ENCODE peak calls at places on chromosomes 13 and 19, in ten cellular contexts. One of them, this sample, is unnamed.

GRCh38 chr13:110546933-110547332 is 14.6 kb downstream of the RAB20 start:
- DNase-seq in WTC11: no peak
- DNase-seq in effector CD4-positive, alpha-beta T cell: no peak
- DNase-seq in AG09309: peak
- DNase-seq in fibroblast of mammary gland: peak
- DNase-seq in stimulated activated naive B cell treated with anti-CD40 and anti-IgM and Interleukin-4, amounts not matched to agents 10 μg/mL and 1 μg/mL and 100 μg/mL, for 72 hours: no peak
- DNase-seq in globus pallidus: no peak
- DNase-seq in heart left ventricle: peak
- DNase-seq in HS-27A: peak
- DNase-seq in fibroblast of the aortic adventitia: peak
- DNase-seq in this sample: no peak

GRCh38 chr19:46984077-46985010 is 35.3 kb upstream of the NPAS1 start:
- DNase-seq in heart left ventricle: no peak
- DNase-seq in stimulated activated naive B cell treated with anti-CD40 and anti-IgM and Interleukin-4, amounts not matched to agents 10 μg/mL and 1 μg/mL and 100 μg/mL, for 72 hours: no peak
- DNase-seq in WTC11: no peak
- DNase-seq in AG09309: peak
- DNase-seq in globus pallidus: no peak
- DNase-seq in fibroblast of mammary gland: peak
- DNase-seq in HS-27A: no peak
- DNase-seq in fibroblast of the aortic adventitia: peak
- DNase-seq in effector CD4-positive, alpha-beta T cell: no peak
- DNase-seq in this sample: no peak

GRCh38 chr19:41353466-41354342 is at the start of gene TGFB1:
- DNase-seq in fibroblast of the aortic adventitia: peak
- DNase-seq in AG09309: peak
- DNase-seq in heart left ventricle: peak
- DNase-seq in WTC11: peak
- DNase-seq in effector CD4-positive, alpha-beta T cell: peak
- DNase-seq in fibroblast of mammary gland: peak
- DNase-seq in HS-27A: peak
- DNase-seq in stimulated activated naive B cell treated with anti-CD40 and anti-IgM and Interleukin-4, amounts not matched to agents 10 μg/mL and 1 μg/mL and 100 μg/mL, for 72 hours: peak
- DNase-seq in globus pallidus: peak
- DNase-seq in this sample: peak

GRCh38 chr19:42352216-42352892 is 26.9 kb downstream of the MEGF8 start:
- DNase-seq in HS-27A: no peak
- DNase-seq in effector CD4-positive, alpha-beta T cell: no peak
- DNase-seq in AG09309: no peak
- DNase-seq in fibroblast of the aortic adventitia: no peak
- DNase-seq in globus pallidus: peak
- DNase-seq in WTC11: no peak
- DNase-seq in stimulated activated naive B cell treated with anti-CD40 and anti-IgM and Interleukin-4, amounts not matched to agents 10 μg/mL and 1 μg/mL and 100 μg/mL, for 72 hours: no peak
- DNase-seq in fibroblast of mammary gland: no peak
- DNase-seq in heart left ventricle: no peak
- DNase-seq in this sample: no peak

GRCh38 chr19:38055040-38055439 is 148.0 kb downstream of the SIPA1L3 start:
- DNase-seq in heart left ventricle: no peak
- DNase-seq in effector CD4-positive, alpha-beta T cell: no peak
- DNase-seq in globus pallidus: no peak
- DNase-seq in fibroblast of mammary gland: no peak
- DNase-seq in HS-27A: no peak
- DNase-seq in stimulated activated naive B cell treated with anti-CD40 and anti-IgM and Interleukin-4, amounts not matched to agents 10 μg/mL and 1 μg/mL and 100 μg/mL, for 72 hours: no peak
- DNase-seq in AG09309: no peak
- DNase-seq in fibroblast of the aortic adventitia: no peak
- DNase-seq in WTC11: no peak
- DNase-seq in this sample: no peak

GRCh38 chr19:55080915-55081772 is 5.5 kb downstream of the EPS8L1 start:
- DNase-seq in HS-27A: no peak
- DNase-seq in fibroblast of the aortic adventitia: peak
- DNase-seq in AG09309: no peak
- DNase-seq in heart left ventricle: peak
- DNase-seq in globus pallidus: no peak
- DNase-seq in fibroblast of mammary gland: peak
- DNase-seq in WTC11: peak
- DNase-seq in effector CD4-positive, alpha-beta T cell: peak
- DNase-seq in stimulated activated naive B cell treated with anti-CD40 and anti-IgM and Interleukin-4, amounts not matched to agents 10 μg/mL and 1 μg/mL and 100 μg/mL, for 72 hours: peak
- DNase-seq in this sample: peak

GRCh38 chr13:69423844-69424243 is 683.8 kb upstream of the ATXN8OS start:
- DNase-seq in heart left ventricle: no peak
- DNase-seq in AG09309: no peak
- DNase-seq in WTC11: no peak
- DNase-seq in fibroblast of mammary gland: no peak
- DNase-seq in fibroblast of the aortic adventitia: no peak
- DNase-seq in stimulated activated naive B cell treated with anti-CD40 and anti-IgM and Interleukin-4, amounts not matched to agents 10 μg/mL and 1 μg/mL and 100 μg/mL, for 72 hours: no peak
- DNase-seq in globus pallidus: no peak
- DNase-seq in HS-27A: no peak
- DNase-seq in effector CD4-positive, alpha-beta T cell: no peak
- DNase-seq in this sample: no peak

GRCh38 chr13:111505175-111505777 is 184.8 kb downstream of the TEX29 start:
- DNase-seq in HS-27A: no peak
- DNase-seq in heart left ventricle: no peak
- DNase-seq in fibroblast of the aortic adventitia: no peak
- DNase-seq in AG09309: no peak
- DNase-seq in WTC11: peak
- DNase-seq in effector CD4-positive, alpha-beta T cell: no peak
- DNase-seq in stimulated activated naive B cell treated with anti-CD40 and anti-IgM and Interleukin-4, amounts not matched to agents 10 μg/mL and 1 μg/mL and 100 μg/mL, for 72 hours: no peak
- DNase-seq in fibroblast of mammary gland: no peak
- DNase-seq in globus pallidus: no peak
- DNase-seq in this sample: no peak

GRCh38 chr13:93249259-93249917 is 22.8 kb downstream of the GPC6 start:
- DNase-seq in fibroblast of mammary gland: peak
- DNase-seq in stimulated activated naive B cell treated with anti-CD40 and anti-IgM and Interleukin-4, amounts not matched to agents 10 μg/mL and 1 μg/mL and 100 μg/mL, for 72 hours: no peak
- DNase-seq in fibroblast of the aortic adventitia: peak
- DNase-seq in AG09309: peak
- DNase-seq in heart left ventricle: no peak
- DNase-seq in effector CD4-positive, alpha-beta T cell: no peak
- DNase-seq in WTC11: no peak
- DNase-seq in HS-27A: peak
- DNase-seq in globus pallidus: no peak
- DNase-seq in this sample: no peak

GRCh38 chr13:44668707-44669106 is 92.6 kb upstream of the TSC22D1 start:
- DNase-seq in heart left ventricle: no peak
- DNase-seq in stimulated activated naive B cell treated with anti-CD40 and anti-IgM and Interleukin-4, amounts not matched to agents 10 μg/mL and 1 μg/mL and 100 μg/mL, for 72 hours: no peak
- DNase-seq in fibroblast of mammary gland: peak
- DNase-seq in AG09309: no peak
- DNase-seq in WTC11: no peak
- DNase-seq in effector CD4-positive, alpha-beta T cell: no peak
- DNase-seq in HS-27A: no peak
- DNase-seq in fibroblast of the aortic adventitia: peak
- DNase-seq in globus pallidus: no peak
- DNase-seq in this sample: no peak

GRCh38 chr19:48858984-48859710 is 9.3 kb downstream of the PLEKHA4 start:
- DNase-seq in fibroblast of mammary gland: no peak
- DNase-seq in heart left ventricle: peak
- DNase-seq in stimulated activated naive B cell treated with anti-CD40 and anti-IgM and Interleukin-4, amounts not matched to agents 10 μg/mL and 1 μg/mL and 100 μg/mL, for 72 hours: peak
- DNase-seq in WTC11: peak
- DNase-seq in effector CD4-positive, alpha-beta T cell: peak
- DNase-seq in HS-27A: no peak
- DNase-seq in globus pallidus: no peak
- DNase-seq in fibroblast of the aortic adventitia: no peak
- DNase-seq in AG09309: no peak
- DNase-seq in this sample: peak

GRCh38 chr13:111284579-111284978 is 35.9 kb upstream of the TEX29 start:
- DNase-seq in effector CD4-positive, alpha-beta T cell: no peak
- DNase-seq in fibroblast of mammary gland: no peak
- DNase-seq in AG09309: no peak
- DNase-seq in WTC11: no peak
- DNase-seq in HS-27A: no peak
- DNase-seq in heart left ventricle: no peak
- DNase-seq in globus pallidus: no peak
- DNase-seq in fibroblast of the aortic adventitia: no peak
- DNase-seq in stimulated activated naive B cell treated with anti-CD40 and anti-IgM and Interleukin-4, amounts not matched to agents 10 μg/mL and 1 μg/mL and 100 μg/mL, for 72 hours: no peak
- DNase-seq in this sample: no peak

GRCh38 chr13:50387124-50387581 is 371.9 kb downstream of the KCNRG start:
- DNase-seq in heart left ventricle: peak
- DNase-seq in fibroblast of the aortic adventitia: peak
- DNase-seq in fibroblast of mammary gland: peak
- DNase-seq in AG09309: no peak
- DNase-seq in stimulated activated naive B cell treated with anti-CD40 and anti-IgM and Interleukin-4, amounts not matched to agents 10 μg/mL and 1 μg/mL and 100 μg/mL, for 72 hours: no peak
- DNase-seq in HS-27A: no peak
- DNase-seq in effector CD4-positive, alpha-beta T cell: peak
- DNase-seq in globus pallidus: peak
- DNase-seq in WTC11: peak
- DNase-seq in this sample: peak

GRCh38 chr19:17754634-17755532 is 3.6 kb downstream of the FCHO1 start:
- DNase-seq in globus pallidus: no peak
- DNase-seq in WTC11: no peak
- DNase-seq in effector CD4-positive, alpha-beta T cell: no peak
- DNase-seq in fibroblast of mammary gland: no peak
- DNase-seq in heart left ventricle: no peak
- DNase-seq in HS-27A: no peak
- DNase-seq in AG09309: no peak
- DNase-seq in fibroblast of the aortic adventitia: no peak
- DNase-seq in stimulated activated naive B cell treated with anti-CD40 and anti-IgM and Interleukin-4, amounts not matched to agents 10 μg/mL and 1 μg/mL and 100 μg/mL, for 72 hours: peak
- DNase-seq in this sample: no peak

GRCh38 chr13:53382008-53382407 is 353.4 kb downstream of the OLFM4 start:
- DNase-seq in stimulated activated naive B cell treated with anti-CD40 and anti-IgM and Interleukin-4, amounts not matched to agents 10 μg/mL and 1 μg/mL and 100 μg/mL, for 72 hours: no peak
- DNase-seq in effector CD4-positive, alpha-beta T cell: no peak
- DNase-seq in HS-27A: no peak
- DNase-seq in fibroblast of the aortic adventitia: no peak
- DNase-seq in WTC11: peak
- DNase-seq in globus pallidus: no peak
- DNase-seq in fibroblast of mammary gland: no peak
- DNase-seq in heart left ventricle: no peak
- DNase-seq in AG09309: no peak
- DNase-seq in this sample: no peak

This sample was measured in T-helper 1 cell.